ENCODE peak calls at places on chromosomes 2 and 18, in six cellular contexts. I is HL-60, Y is endothelial cell of umbilical vein, B is SK-N-SH, C is HCT116, U is GM23338. W is an unnamed sample.
A peak's percentile ranks its signal among the peaks of the same experiment; 100 is the strongest.

GRCh38 chr2:186460465-186460864 is 25.6 kb upstream of the ZC3H15 start:
- DNase-seq in I (no peak), Y (peak; percentile 39), B (peak; percentile 16), C (no peak), U (peak; percentile 53), W (no peak)

GRCh38 chr2:210955591-210955990 is 399.2 kb downstream of the CPS1 start:
- DNase-seq in I (no peak), Y (peak; percentile 72), B (no peak), C (peak; percentile 15), U (no peak), W (no peak)

GRCh38 chr2:158539176-158539895 is 82.6 kb downstream of the PKP4 start:
- DNase-seq in I (no peak), Y (peak; percentile 92), B (no peak), C (peak; percentile 34), U (no peak), W (no peak)

GRCh38 chr2:96870631-96871255 is 863 bp upstream of the SEMA4C start:
- DNase-seq in I (no peak), Y (peak; percentile 30), B (no peak), C (no peak), U (peak; percentile 34), W (no peak)

GRCh38 chr18:3655637-3656050 is 205.7 kb downstream of the TGIF1 start:
- DNase-seq in I (no peak), Y (no peak), B (no peak), C (no peak), U (no peak), W (no peak)

GRCh38 chr2:99971326-99971965 is 170.9 kb downstream of the AFF3 start:
- DNase-seq in I (no peak), Y (no peak), B (no peak), C (no peak), U (no peak), W (no peak)

GRCh38 chr2:65896446-65896845 is 464.0 kb upstream of the SPRED2 start:
- DNase-seq in I (no peak), Y (no peak), B (no peak), C (no peak), U (no peak), W (no peak)

GRCh38 chr18:79531926-79532689 is 136.4 kb downstream of the NFATC1 start:
- DNase-seq in I (no peak), Y (no peak), B (no peak), C (no peak), U (no peak), W (no peak)

GRCh38 chr2:1846046-1847015 is 102.0 kb upstream of the PXDN start:
- DNase-seq in I (no peak), Y (no peak), B (no peak), C (no peak), U (no peak), W (no peak)

GRCh38 chr2:121502246-121502645 is 28.4 kb upstream of the RNU4ATAC start:
- DNase-seq in I (no peak), Y (no peak), B (no peak), C (no peak), U (no peak), W (no peak)

GRCh38 chr18:32760391-32760790 is 12.4 kb downstream of the KLHL14 start:
- DNase-seq in I (no peak), Y (no peak), B (no peak), C (no peak), U (peak; percentile 79), W (no peak)

GRCh38 chr18:9135081-9135911 is 1.3 kb upstream of the ANKRD12 start:
- DNase-seq in I (no peak), Y (peak; percentile 19), B (no peak), C (no peak), U (no peak), W (no peak)

GRCh38 chr2:234606906-234607305 is 110.0 kb upstream of the ARL4C start:
- DNase-seq in I (peak; percentile 59), Y (no peak), B (no peak), C (no peak), U (no peak), W (peak; percentile 60)

GRCh38 chr2:207133862-207134519 is 31.8 kb downstream of the KLF7 start:
- DNase-seq in I (peak; percentile 62), Y (peak; percentile 86), B (no peak), C (no peak), U (peak; percentile 55), W (no peak)

GRCh38 chr18:58671941-58672565 is 788 bp downstream of the MALT1 start:
- DNase-seq in I (peak; percentile 70), Y (peak; percentile 21), B (no peak), C (no peak), U (peak; percentile 73), W (no peak)

GRCh38 chr2:224146356-224147160 is 107.5 kb upstream of the SERPINE2 start:
- DNase-seq in I (no peak), Y (peak; percentile 39), B (no peak), C (no peak), U (no peak), W (no peak)

GRCh38 chr2:15874854-15875776 is 65.2 kb upstream of the MYCN start:
- DNase-seq in I (no peak), Y (no peak), B (no peak), C (no peak), U (no peak), W (no peak)

GRCh38 chr2:63101954-63102353 is 51.3 kb downstream of the OTX1 start:
- DNase-seq in I (no peak), Y (no peak), B (no peak), C (no peak), U (no peak), W (no peak)

DNA sequence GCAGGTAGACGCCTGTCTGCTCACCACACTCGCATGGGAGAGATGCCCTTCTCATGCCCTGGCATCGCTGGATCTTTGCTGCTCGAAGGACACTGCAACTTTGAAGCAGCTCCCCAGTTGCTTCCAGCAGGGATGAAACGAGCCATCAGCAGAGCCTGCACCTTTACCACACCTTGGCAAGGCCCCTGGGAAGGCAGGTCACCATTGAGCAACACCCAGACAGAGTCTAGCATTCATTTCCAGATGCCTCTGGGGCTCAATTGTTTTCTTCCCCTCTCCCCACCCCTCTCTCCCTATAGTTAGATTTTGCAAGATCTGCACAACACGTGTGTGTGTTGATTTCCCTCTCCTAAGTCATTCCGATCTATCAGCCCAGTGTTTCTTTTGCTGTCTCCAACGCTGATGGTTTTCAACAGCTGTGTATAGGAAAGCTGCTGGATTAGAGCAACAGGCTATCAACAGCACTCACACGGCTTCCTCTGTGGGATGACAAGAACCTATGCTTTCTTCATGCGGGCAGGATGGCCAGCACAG is 25.6 kb upstream of the INHBB start:
- DNase-seq in I (no peak), Y (no peak), B (no peak), C (no peak), U (no peak), W (no peak)
- TF ChIP-seq POLR2AphosphoS5 in I (no peak), Y (no peak), B (no peak), C (no peak), U (no peak), W (no peak)

DNA sequence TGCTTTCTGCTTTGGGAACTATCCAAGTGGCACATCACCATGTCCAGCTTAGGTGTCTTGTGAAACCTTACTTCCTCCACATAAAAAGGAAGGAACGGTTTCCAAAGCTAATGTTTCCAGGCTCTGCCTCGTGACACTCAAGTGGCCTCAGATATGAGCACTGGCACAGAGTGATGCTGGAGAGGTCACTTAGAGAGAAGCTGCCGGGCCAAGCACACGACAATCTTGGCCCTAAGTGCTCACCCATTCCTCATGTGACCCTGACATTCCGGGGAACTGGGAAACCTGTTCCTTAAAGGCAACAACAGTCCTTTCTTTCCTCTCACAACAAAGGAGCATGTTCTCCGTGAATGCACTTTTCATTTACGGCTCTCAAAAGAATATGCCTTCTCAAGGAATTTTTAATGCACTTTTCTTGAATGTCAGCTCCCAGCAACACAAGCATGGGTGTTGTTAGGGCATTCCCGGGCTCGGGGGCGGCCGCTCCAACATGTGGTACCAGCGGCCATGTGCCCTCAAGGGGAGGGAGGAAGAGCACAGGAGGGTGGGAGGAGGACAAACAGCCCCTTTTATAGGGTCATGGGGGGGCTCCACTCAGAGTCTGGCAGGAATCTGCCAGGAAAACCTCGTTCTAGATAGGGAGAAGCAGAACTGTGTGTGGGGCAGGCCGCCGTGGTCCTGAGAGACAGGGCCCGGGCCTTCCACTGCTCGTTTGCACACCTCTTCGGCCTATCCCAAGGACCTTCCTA is 118.6 kb downstream of the MBP start:
- DNase-seq in I (peak; percentile 85), Y (no peak), B (no peak), C (no peak), U (no peak), W (no peak)
- TF ChIP-seq POLR2AphosphoS5 in I (peak; percentile 57), Y (no peak), B (no peak), C (no peak), U (no peak), W (peak; percentile 64)

GRCh38 chr2:33250417-33251029 is 225.9 kb upstream of the RASGRP3 start:
- DNase-seq in I (no peak), Y (no peak), B (no peak), C (no peak), U (peak; percentile 29), W (no peak)
- TF ChIP-seq POLR2AphosphoS5 in I (no peak), Y (no peak), B (no peak), C (no peak), U (no peak), W (no peak)

DNA sequence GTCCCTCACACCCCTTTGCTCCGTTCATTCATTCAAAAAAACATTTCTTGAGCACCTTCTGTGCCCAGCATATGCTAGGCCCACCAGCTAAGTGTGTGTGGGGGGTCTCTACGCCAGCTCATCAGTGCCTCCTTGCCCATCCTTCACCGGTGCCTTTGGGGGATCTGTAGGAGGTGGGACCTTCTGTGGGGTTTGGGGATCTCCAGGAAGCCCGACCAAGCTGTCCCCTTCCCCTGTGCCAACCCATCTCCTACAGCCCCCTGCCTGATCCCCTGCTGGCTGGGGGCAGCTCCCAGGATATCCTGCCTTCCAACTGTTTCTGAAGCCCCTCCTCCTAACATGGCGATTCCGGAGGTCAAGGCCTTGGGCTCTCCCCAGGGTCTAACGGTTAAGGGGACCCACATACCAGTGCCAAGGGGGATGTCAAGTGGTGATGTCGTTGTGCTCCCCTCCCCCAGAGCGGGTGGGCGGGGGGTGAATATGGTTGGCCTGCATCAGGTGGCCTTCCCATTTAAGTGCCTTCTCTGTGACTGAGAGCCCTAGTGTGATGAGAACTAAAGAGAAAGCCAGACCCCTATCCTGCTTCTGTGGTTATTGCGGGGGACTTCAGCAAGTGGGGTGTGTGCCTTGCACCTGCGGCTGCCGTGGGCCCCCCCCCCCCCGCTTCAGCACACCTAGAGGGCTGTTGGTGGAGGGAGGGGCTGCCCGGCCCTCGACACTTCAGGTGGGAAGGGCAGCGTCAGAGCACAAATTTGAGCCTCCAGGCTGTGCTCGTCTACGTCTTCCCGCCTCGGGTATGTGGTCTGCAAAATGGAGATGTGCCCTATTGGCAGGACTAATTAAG is 5.9 kb downstream of the CTDSP1 start:
- DNase-seq in I (peak; percentile 33), Y (no peak), B (peak; percentile 42), C (no peak), U (peak; percentile 67), W (no peak)
- TF ChIP-seq POLR2AphosphoS5 in I (no peak), Y (no peak), B (no peak), C (no peak), U (peak; percentile 59), W (no peak)

GRCh38 chr18:65623686-65624085 is 127.1 kb upstream of the CDH7 start:
- DNase-seq in I (no peak), Y (no peak), B (no peak), C (no peak), U (no peak), W (no peak)

DNA sequence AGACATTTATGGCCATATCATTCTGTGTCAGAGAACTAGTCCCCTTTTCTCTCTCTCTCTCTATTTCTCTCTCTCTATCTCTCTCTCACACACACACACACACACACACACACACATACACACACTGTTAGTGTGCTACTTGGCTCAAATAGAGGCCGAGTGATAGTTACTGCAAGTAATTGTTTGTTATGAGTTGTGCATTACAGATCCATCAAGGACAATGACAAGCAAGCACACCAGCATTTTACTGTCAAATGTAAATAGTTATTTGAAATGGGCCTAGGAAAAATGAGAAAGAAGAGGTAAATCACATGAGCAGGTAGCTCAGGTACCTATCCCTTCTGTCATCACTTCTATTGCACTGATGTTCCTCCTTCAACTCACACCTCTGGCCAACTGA is 122.4 kb upstream of the CDH7 start:
- DNase-seq in I (no peak), Y (no peak), B (no peak), C (no peak), U (no peak), W (no peak)
- TF ChIP-seq POLR2AphosphoS5 in I (no peak), Y (no peak), B (no peak), C (no peak), U (no peak), W (no peak)

W was measured in esophagus muscularis mucosa.